ENCODE peak calls at places on chromosome 4, in five cellular contexts. One of them, this sample, is unnamed.

GRCh38 chr4:155809835-155810234 is 51.0 kb downstream of the GUCY1B1 start:
- DNase-seq in SK-N-SH: peak
- DNase-seq in stomach: no peak
- DNase-seq in K562: peak
- DNase-seq in transverse colon: no peak
- DNase-seq in this sample: no peak

GRCh38 chr4:38980903-38981676 is 51.1 kb downstream of the TMEM156 start:
- DNase-seq in stomach: no peak
- DNase-seq in SK-N-SH: peak
- DNase-seq in K562: no peak
- DNase-seq in transverse colon: no peak
- DNase-seq in this sample: no peak

GRCh38 chr4:140887467-140887866 is 131.3 kb upstream of the TBC1D9 start:
- DNase-seq in stomach: no peak
- DNase-seq in K562: no peak
- DNase-seq in SK-N-SH: no peak
- DNase-seq in transverse colon: no peak
- DNase-seq in this sample: no peak

GRCh38 chr4:24991015-24991414 is 39.7 kb downstream of the LGI2 start:
- DNase-seq in K562: no peak
- DNase-seq in stomach: no peak
- DNase-seq in transverse colon: no peak
- DNase-seq in SK-N-SH: no peak
- DNase-seq in this sample: no peak

GRCh38 chr4:156321203-156321602 is 367.5 kb upstream of the CTSO start:
- DNase-seq in stomach: no peak
- DNase-seq in transverse colon: no peak
- DNase-seq in K562: no peak
- DNase-seq in SK-N-SH: no peak
- DNase-seq in this sample: no peak

GRCh38 chr4:78207951-78208350 is 150.8 kb downstream of the FRAS1 start:
- DNase-seq in K562: no peak
- DNase-seq in SK-N-SH: no peak
- DNase-seq in transverse colon: no peak
- DNase-seq in stomach: no peak
- DNase-seq in this sample: no peak

GRCh38 chr4:162017863-162018262 is 145.9 kb downstream of the FSTL5 start:
- DNase-seq in stomach: no peak
- DNase-seq in transverse colon: no peak
- DNase-seq in SK-N-SH: no peak
- DNase-seq in K562: no peak
- DNase-seq in this sample: no peak

GRCh38 chr4:139735381-139736256 is 70.0 kb downstream of the MGST2 start:
- DNase-seq in transverse colon: no peak
- DNase-seq in K562: no peak
- DNase-seq in stomach: no peak
- DNase-seq in SK-N-SH: peak
- DNase-seq in this sample: peak

GRCh38 chr4:47704693-47705325 is 133.1 kb downstream of the CORIN start:
- DNase-seq in K562: no peak
- DNase-seq in stomach: peak
- DNase-seq in SK-N-SH: peak
- DNase-seq in transverse colon: no peak
- DNase-seq in this sample: no peak

GRCh38 chr4:47349323-47349722 is 114.2 kb downstream of the COMMD8 start:
- DNase-seq in transverse colon: no peak
- DNase-seq in K562: no peak
- DNase-seq in stomach: no peak
- DNase-seq in SK-N-SH: no peak
- DNase-seq in this sample: no peak

GRCh38 chr4:7191546-7192251 is 639 bp upstream of the SORCS2 start:
- DNase-seq in SK-N-SH: no peak
- DNase-seq in K562: no peak
- DNase-seq in stomach: no peak
- DNase-seq in transverse colon: no peak
- DNase-seq in this sample: peak

GRCh38 chr4:154626793-154627484 is 14.5 kb upstream of the FGG start:
- DNase-seq in stomach: peak
- DNase-seq in K562: peak
- DNase-seq in SK-N-SH: peak
- DNase-seq in transverse colon: peak
- DNase-seq in this sample: peak

GRCh38 chr4:94641702-94642560 is 115.8 kb upstream of the BMPR1B start:
- DNase-seq in SK-N-SH: no peak
- DNase-seq in transverse colon: no peak
- DNase-seq in stomach: no peak
- DNase-seq in K562: no peak
- DNase-seq in this sample: no peak

GRCh38 chr4:142547974-142548373 is 298.1 kb downstream of the INPP4B start:
- DNase-seq in stomach: no peak
- DNase-seq in SK-N-SH: no peak
- DNase-seq in K562: no peak
- DNase-seq in transverse colon: no peak
- DNase-seq in this sample: no peak

GRCh38 chr4:26900765-26901164 is 40.1 kb downstream of the STIM2 start:
- DNase-seq in SK-N-SH: no peak
- DNase-seq in K562: no peak
- DNase-seq in transverse colon: no peak
- DNase-seq in stomach: no peak
- DNase-seq in this sample: no peak

GRCh38 chr4:102438873-102439614 is 62.1 kb upstream of the NFKB1 start:
- DNase-seq in stomach: no peak
- DNase-seq in transverse colon: no peak
- DNase-seq in SK-N-SH: no peak
- DNase-seq in K562: no peak
- DNase-seq in this sample: no peak

DNA sequence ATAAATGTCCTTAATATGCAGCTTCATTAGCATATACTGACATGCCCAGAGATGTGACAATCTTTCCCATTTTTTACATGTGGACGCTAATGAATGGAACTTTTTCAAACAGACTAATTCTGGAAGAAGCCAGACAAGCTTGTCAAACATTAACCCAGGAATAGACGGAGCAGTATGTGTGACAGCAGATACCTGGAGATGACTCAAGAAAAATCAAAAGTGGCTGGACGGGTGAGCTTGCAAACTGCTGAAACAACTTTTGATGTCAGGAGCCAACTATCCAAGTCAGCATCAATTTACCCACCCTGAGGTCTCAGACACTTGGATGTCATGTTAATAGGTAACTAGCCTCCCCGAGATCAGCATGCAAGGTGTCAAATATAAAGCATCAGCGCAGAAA is 183.0 kb downstream of the PACRGL start:
- DNase-seq in K562: no peak
- DNase-seq in stomach: no peak
- DNase-seq in transverse colon: no peak
- DNase-seq in SK-N-SH: no peak
- DNase-seq in this sample: no peak
- TF ChIP-seq EP300 in K562: no peak
- TF ChIP-seq EP300 in stomach: no peak
- TF ChIP-seq EP300 in transverse colon: no peak
- TF ChIP-seq EP300 in SK-N-SH: no peak
- TF ChIP-seq EP300 in this sample: no peak

DNA sequence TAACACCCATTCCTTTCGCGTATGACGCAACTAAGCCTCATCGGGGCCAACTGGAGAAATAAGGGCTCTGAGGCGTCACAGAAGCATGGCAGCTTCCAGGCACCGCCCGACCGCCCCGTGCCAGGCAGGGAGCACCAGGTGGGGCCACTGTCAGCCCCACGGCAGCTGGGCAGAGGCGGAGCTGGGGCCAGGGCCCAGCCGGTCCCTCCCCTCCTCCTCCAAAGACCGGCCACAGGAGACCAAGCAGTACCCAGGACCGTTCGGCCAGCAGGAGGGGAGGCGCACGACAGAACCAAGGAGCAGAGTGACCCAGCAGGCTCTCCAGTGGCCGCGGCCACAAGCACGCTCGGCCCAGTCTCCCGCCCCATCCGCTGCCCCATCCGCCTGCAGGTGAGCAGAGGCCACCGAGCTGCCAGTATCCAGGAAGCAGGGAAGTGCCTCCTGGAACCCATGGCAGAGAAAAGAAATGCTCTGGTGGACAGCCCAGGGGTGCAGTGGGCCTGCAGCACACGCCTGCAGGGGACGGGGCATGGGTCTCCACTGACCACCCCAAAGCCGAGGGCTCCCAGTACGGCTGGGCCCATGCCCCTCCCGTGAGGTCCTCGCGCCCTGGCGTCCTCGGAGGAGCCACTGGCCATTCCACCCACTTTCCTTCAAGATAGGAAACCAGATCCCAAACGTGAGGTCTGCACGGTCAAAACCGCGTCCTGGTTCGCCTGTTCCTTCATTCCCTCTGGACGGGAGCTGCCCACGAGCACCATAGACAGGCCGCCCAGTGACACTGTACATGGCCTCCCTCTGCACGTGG is 9.6 kb downstream of the CTBP1 start:
- DNase-seq in K562: no peak
- DNase-seq in stomach: no peak
- DNase-seq in SK-N-SH: peak
- DNase-seq in transverse colon: peak
- DNase-seq in this sample: peak
- TF ChIP-seq POLR2AphosphoS5 in K562: no peak
- TF ChIP-seq POLR2AphosphoS5 in stomach: no peak
- TF ChIP-seq POLR2AphosphoS5 in SK-N-SH: no peak
- TF ChIP-seq POLR2AphosphoS5 in transverse colon: no peak
- TF ChIP-seq POLR2AphosphoS5 in this sample: no peak

DNA sequence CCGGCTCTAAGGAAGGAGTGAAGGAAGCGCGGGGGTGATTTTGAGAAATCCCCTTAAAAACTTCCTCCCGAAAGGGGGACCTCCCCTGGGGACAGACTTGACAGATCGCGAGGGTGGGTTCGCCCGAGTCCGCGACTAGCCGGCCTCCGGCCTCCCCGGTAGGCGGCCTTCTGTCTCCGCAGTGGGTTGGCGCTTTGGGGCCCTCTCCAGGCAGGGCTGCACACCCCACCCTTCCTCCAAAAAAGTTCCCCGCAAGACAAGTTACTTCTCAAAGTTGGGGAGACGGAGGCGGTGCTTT is 24.8 kb downstream of the HOPX start:
- DNase-seq in stomach: peak
- DNase-seq in K562: no peak
- DNase-seq in SK-N-SH: peak
- DNase-seq in transverse colon: peak
- DNase-seq in this sample: no peak
- TF ChIP-seq CTCF in stomach: no peak
- TF ChIP-seq CTCF in K562: peak
- TF ChIP-seq CTCF in SK-N-SH: peak
- TF ChIP-seq CTCF in transverse colon: peak
- TF ChIP-seq CTCF in this sample: no peak

GRCh38 chr4:174753031-174753430 is 76.0 kb downstream of the GLRA3 start:
- DNase-seq in stomach: no peak
- DNase-seq in transverse colon: no peak
- DNase-seq in K562: no peak
- DNase-seq in SK-N-SH: no peak
- DNase-seq in this sample: no peak
- TF ChIP-seq EP300 in stomach: no peak
- TF ChIP-seq EP300 in transverse colon: no peak
- TF ChIP-seq EP300 in K562: no peak
- TF ChIP-seq EP300 in SK-N-SH: no peak
- TF ChIP-seq EP300 in this sample: no peak

GRCh38 chr4:51906167-51906647 is 63.3 kb downstream of the DCUN1D4 start:
- DNase-seq in transverse colon: no peak
- DNase-seq in stomach: no peak
- DNase-seq in SK-N-SH: no peak
- DNase-seq in K562: no peak
- DNase-seq in this sample: no peak
- TF ChIP-seq POLR2AphosphoS5 in transverse colon: no peak
- TF ChIP-seq POLR2AphosphoS5 in stomach: peak
- TF ChIP-seq POLR2AphosphoS5 in SK-N-SH: no peak
- TF ChIP-seq POLR2AphosphoS5 in K562: no peak
- TF ChIP-seq POLR2AphosphoS5 in this sample: no peak

GRCh38 chr4:8547912-8548730 is 32.1 kb upstream of the GPR78 start:
- DNase-seq in stomach: no peak
- DNase-seq in SK-N-SH: peak
- DNase-seq in transverse colon: no peak
- DNase-seq in K562: no peak
- DNase-seq in this sample: peak
- TF ChIP-seq CTCF in stomach: no peak
- TF ChIP-seq CTCF in SK-N-SH: no peak
- TF ChIP-seq CTCF in transverse colon: no peak
- TF ChIP-seq CTCF in K562: no peak
- TF ChIP-seq CTCF in this sample: no peak

GRCh38 chr4:152935661-152936445 is at the start of gene FHDC1:
- DNase-seq in SK-N-SH: peak
- DNase-seq in stomach: peak
- DNase-seq in transverse colon: peak
- DNase-seq in K562: peak
- DNase-seq in this sample: no peak
- TF ChIP-seq EP300 in SK-N-SH: no peak
- TF ChIP-seq EP300 in stomach: no peak
- TF ChIP-seq EP300 in transverse colon: no peak
- TF ChIP-seq EP300 in K562: no peak
- TF ChIP-seq EP300 in this sample: no peak

GRCh38 chr4:110615366-110616161 is 7.3 kb downstream of the PITX2 start:
- DNase-seq in K562: no peak
- DNase-seq in transverse colon: no peak
- DNase-seq in stomach: no peak
- DNase-seq in SK-N-SH: no peak
- DNase-seq in this sample: no peak
- TF ChIP-seq POLR2AphosphoS5 in K562: no peak
- TF ChIP-seq POLR2AphosphoS5 in transverse colon: no peak
- TF ChIP-seq POLR2AphosphoS5 in stomach: no peak
- TF ChIP-seq POLR2AphosphoS5 in SK-N-SH: no peak
- TF ChIP-seq POLR2AphosphoS5 in this sample: no peak

GRCh38 chr4:99117876-99118693 is 26.0 kb downstream of the ADH4 start:
- DNase-seq in K562: no peak
- DNase-seq in transverse colon: no peak
- DNase-seq in stomach: no peak
- DNase-seq in SK-N-SH: peak
- DNase-seq in this sample: no peak
- TF ChIP-seq CTCF in K562: no peak
- TF ChIP-seq CTCF in transverse colon: peak
- TF ChIP-seq CTCF in stomach: peak
- TF ChIP-seq CTCF in SK-N-SH: peak
- TF ChIP-seq CTCF in this sample: no peak

GRCh38 chr4:96390404-96390803 is 550.5 kb downstream of the PDHA2 start:
- DNase-seq in stomach: no peak
- DNase-seq in SK-N-SH: no peak
- DNase-seq in K562: no peak
- DNase-seq in transverse colon: no peak
- DNase-seq in this sample: no peak
- TF ChIP-seq EP300 in stomach: no peak
- TF ChIP-seq EP300 in SK-N-SH: no peak
- TF ChIP-seq EP300 in K562: no peak
- TF ChIP-seq EP300 in transverse colon: no peak
- TF ChIP-seq EP300 in this sample: no peak

This sample was measured in suprapubic skin.